ENCODE peak calls at places on chromosomes 1 and 21, in ten cellular contexts. F is upper lobe of left lung; X is stimulated activated CD4-positive, alpha-beta T cell treated with anti-CD3 and anti-CD28 coated beads, Interleukin-12 subunit alpha, Interleukin-12 subunit beta, amount 100 ng/mL, for 4 hours; N is HL-60; V is NB4; U is NCI-H510A treated with DMSO at 0.1 percent for 48 hours; K is activated gamma-delta T cell treated with anti-CD3 and anti-CD28 coated beads, Interleukin-2, amount 50 U/mL, for 16 hours; C is germinal center; G is iris pigment epithelial cell; W is GM13977. O is an unnamed sample.

GRCh38 chr21:43970551-43970950 is 41.6 kb upstream of the TRAPPC10 start:
- DNase-seq in U (no peak), W (no peak), V (no peak), N (no peak), G (no peak), X (no peak), K (no peak), C (no peak), F (peak), O (no peak)

GRCh38 chr1:181423301-181423918 is 59.9 kb upstream of the CACNA1E start:
- DNase-seq in C (no peak), U (peak), W (peak), X (peak), K (peak), G (peak), F (no peak), V (peak), N (no peak), O (peak)

GRCh38 chr1:246876423-246876822 is 55.3 kb downstream of the AHCTF1 start:
- DNase-seq in C (no peak), N (no peak), F (no peak), W (no peak), G (no peak), X (no peak), K (no peak), V (no peak), U (no peak), O (no peak)

GRCh38 chr1:159250817-159251216 is 46.1 kb downstream of the ACKR1 start:
- DNase-seq in C (no peak), N (no peak), V (peak), W (no peak), F (no peak), K (no peak), G (no peak), X (no peak), U (no peak), O (no peak)

GRCh38 chr1:208430220-208430619 is 186.0 kb upstream of the PLXNA2 start:
- DNase-seq in W (no peak), V (no peak), U (no peak), G (no peak), X (no peak), F (no peak), N (no peak), K (no peak), C (no peak), O (no peak)

GRCh38 chr1:239763850-239764249 is 327.8 kb upstream of the FMN2 start:
- DNase-seq in F (no peak), V (peak), N (no peak), K (no peak), C (no peak), W (no peak), U (no peak), X (no peak), G (no peak), O (no peak)

GRCh38 chr1:51648180-51649109 is 31.6 kb downstream of the OSBPL9 start:
- DNase-seq in G (peak), F (no peak), C (no peak), X (no peak), K (no peak), W (no peak), N (peak), U (peak), V (peak), O (peak)

GRCh38 chr1:205350626-205351235 is 6.0 kb downstream of the KLHDC8A start:
- DNase-seq in X (no peak), W (no peak), U (no peak), C (no peak), F (no peak), K (no peak), V (no peak), G (no peak), N (no peak), O (no peak)

GRCh38 chr1:10965621-10966226 is 46.7 kb upstream of the TARDBP start:
- DNase-seq in F (no peak), C (no peak), V (peak), G (peak), K (no peak), X (no peak), W (no peak), U (no peak), N (peak), O (no peak)

GRCh38 chr1:43854473-43854872 is 79.1 kb upstream of the ARTN start:
- DNase-seq in G (no peak), U (no peak), X (no peak), W (no peak), V (no peak), F (no peak), C (no peak), N (no peak), K (no peak), O (no peak)

GRCh38 chr1:168485048-168485447 is 58.7 kb downstream of the XCL2 start:
- DNase-seq in X (no peak), N (no peak), W (no peak), C (no peak), F (no peak), K (no peak), G (peak), V (no peak), U (no peak), O (peak)

GRCh38 chr21:24824209-24824608 is 783.1 kb downstream of the MRPL39 start:
- DNase-seq in C (no peak), F (no peak), K (no peak), W (no peak), N (no peak), U (no peak), G (no peak), V (no peak), X (no peak), O (no peak)

GRCh38 chr1:7810395-7810794 is 26.3 kb downstream of the PER3 start:
- DNase-seq in G (peak), C (no peak), F (no peak), K (no peak), N (no peak), U (no peak), X (peak), V (peak), W (no peak), O (no peak)

GRCh38 chr1:24438423-24438901 is 22.9 kb downstream of the NIPAL3 start:
- DNase-seq in N (no peak), C (no peak), V (no peak), X (no peak), U (no peak), K (no peak), F (no peak), G (no peak), W (no peak), O (no peak)

GRCh38 chr21:18954415-18954972 is 550.9 kb upstream of the TMPRSS15 start:
- DNase-seq in W (no peak), X (no peak), K (no peak), F (no peak), G (no peak), U (no peak), V (no peak), N (no peak), C (no peak), O (no peak)

GRCh38 chr21:37909936-37910335 is 6.3 kb downstream of the KCNJ6 start:
- DNase-seq in F (no peak), G (no peak), V (no peak), N (no peak), U (no peak), C (no peak), X (no peak), W (no peak), K (no peak), O (no peak)

GRCh38 chr1:65255088-65256050 is 54.0 kb upstream of the DNAJC6 start:
- DNase-seq in K (no peak), X (no peak), C (no peak), V (peak), F (no peak), N (no peak), G (no peak), U (peak), W (peak), O (no peak)

GRCh38 chr1:217273866-217274265 is 357.0 kb downstream of the GPATCH2 start:
- DNase-seq in X (no peak), K (no peak), U (no peak), V (no peak), W (no peak), F (no peak), G (peak), N (no peak), C (no peak), O (no peak)

GRCh38 chr1:209389258-209389657 is 194.3 kb upstream of the CAMK1G start:
- DNase-seq in U (no peak), C (no peak), X (no peak), N (no peak), V (no peak), K (no peak), F (no peak), W (no peak), G (peak), O (no peak)

GRCh38 chr1:22747021-22747734 is 36.5 kb downstream of the EPHB2 start:
- DNase-seq in G (peak), U (no peak), V (no peak), C (no peak), K (no peak), W (no peak), N (no peak), F (no peak), X (no peak), O (no peak)

GRCh38 chr21:41564871-41565281 is 56.9 kb upstream of the TMPRSS2 start:
- DNase-seq in N (no peak), F (no peak), W (no peak), C (no peak), U (no peak), V (peak), K (no peak), X (no peak), G (peak), O (no peak)

GRCh38 chr1:208029381-208030319 is 118.7 kb upstream of the CD34 start:
- DNase-seq in X (no peak), K (no peak), C (no peak), F (peak), V (no peak), N (no peak), U (no peak), W (no peak), G (peak), O (no peak)

GRCh38 chr1:228287541-228288425 is 79.9 kb downstream of the OBSCN start:
- DNase-seq in G (no peak), X (no peak), K (no peak), F (peak), U (no peak), C (no peak), N (no peak), W (no peak), V (no peak), O (no peak)

GRCh38 chr1:229410692-229411433 is 23.0 kb downstream of the ACTA1 start:
- DNase-seq in G (peak), N (peak), U (peak), X (no peak), W (no peak), C (no peak), K (no peak), V (peak), F (no peak), O (peak)

GRCh38 chr1:55337801-55338447 is 122.8 kb upstream of the USP24 start:
- DNase-seq in W (peak), X (no peak), N (no peak), F (no peak), U (peak), V (peak), C (peak), K (no peak), G (peak), O (peak)

GRCh38 chr1:147539122-147539575 is 2.2 kb upstream of the BCL9 start:
- DNase-seq in V (peak), W (no peak), U (no peak), X (peak), C (no peak), K (no peak), G (peak), F (no peak), N (no peak), O (no peak)

GRCh38 chr1:221439008-221439733 is 302.7 kb downstream of the DUSP10 start:
- DNase-seq in W (peak), U (no peak), N (no peak), V (peak), C (no peak), F (no peak), K (peak), X (peak), G (peak), O (no peak)

GRCh38 chr1:61921435-61921834 is 179.2 kb downstream of the PATJ start:
- DNase-seq in W (no peak), N (no peak), V (no peak), X (no peak), K (no peak), U (no peak), F (no peak), G (peak), C (no peak), O (no peak)

GRCh38 chr1:223708001-223708359 is 4.4 kb upstream of the CAPN2 start:
- DNase-seq in K (no peak), C (no peak), U (peak), V (no peak), N (no peak), X (no peak), G (no peak), W (no peak), F (no peak), O (no peak)

GRCh38 chr1:19529570-19530145 is 44.3 kb upstream of the CAPZB start:
- DNase-seq in F (no peak), K (no peak), V (no peak), W (no peak), C (no peak), G (no peak), N (no peak), X (no peak), U (no peak), O (no peak)

GRCh38 chr1:91553196-91553595 is 52.5 kb downstream of the CDC7 start:
- DNase-seq in F (no peak), N (no peak), X (no peak), G (peak), U (no peak), V (no peak), W (no peak), C (no peak), K (no peak), O (no peak)

GRCh38 chr1:235820059-235820458 is 46.6 kb downstream of the LYST start:
- DNase-seq in X (no peak), G (no peak), V (no peak), C (no peak), W (no peak), U (no peak), F (no peak), K (no peak), N (no peak), O (peak)